ENCODE peak calls at places on chromosomes 11 and 22, in four cellular contexts. B is mesendoderm, R is RCC 7860, S is HS-5. F is an unnamed sample.

GRCh38 chr11:13238879-13239514 is 38.6 kb upstream of the BMAL1 start:
- DNase-seq in B (peak; percentile 67), R (peak; percentile 28), S (peak; percentile 11), F (no peak)

GRCh38 chr11:66126808-66127555 is 56.9 kb downstream of the PACS1 start:
- DNase-seq in B (peak; percentile 68), R (peak; percentile 60), S (no peak), F (peak; percentile 20)

GRCh38 chr22:30892731-30893221 is 75.8 kb downstream of the MORC2 start:
- DNase-seq in B (no peak), R (no peak), S (no peak), F (no peak)

GRCh38 chr22:23450434-23450795 is 129.7 kb downstream of the IGLL1 start:
- DNase-seq in B (no peak), R (no peak), S (no peak), F (no peak)

GRCh38 chr22:49202226-49202625 is 625.4 kb downstream of the BRD1 start:
- DNase-seq in B (no peak), R (no peak), S (no peak), F (no peak)

GRCh38 chr11:21072517-21072916 is 403.1 kb downstream of the NELL1 start:
- DNase-seq in B (no peak), R (no peak), S (no peak), F (no peak)

GRCh38 chr22:17120711-17121234 is 387 bp downstream of the TMEM121B start:
- DNase-seq in B (no peak), R (no peak), S (no peak), F (no peak)

GRCh38 chr11:72745925-72746550 is 6.2 kb downstream of the ARAP1 start:
- DNase-seq in B (no peak), R (no peak), S (no peak), F (no peak)

GRCh38 chr22:32998373-32998772 is 59.8 kb downstream of the SYN3 start:
- DNase-seq in B (no peak), R (no peak), S (no peak), F (no peak)

GRCh38 chr11:75655619-75656018 is 13.2 kb downstream of the MAP6 start:
- DNase-seq in B (no peak), R (no peak), S (no peak), F (no peak)

GRCh38 chr22:35418726-35419125 is 18.8 kb downstream of the MCM5 start:
- DNase-seq in B (no peak), R (no peak), S (no peak), F (no peak)

GRCh38 chr11:9726313-9727022 is 62.6 kb downstream of the SWAP70 start:
- DNase-seq in B (no peak), R (peak; percentile 39), S (peak; percentile 64), F (no peak)

GRCh38 chr11:18063131-18063530 is 17.1 kb upstream of the TPH1 start:
- DNase-seq in B (no peak), R (no peak), S (no peak), F (no peak)

GRCh38 chr11:35318309-35318708 is 101.0 kb downstream of the SLC1A2 start:
- DNase-seq in B (no peak), R (no peak), S (no peak), F (no peak)

GRCh38 chr11:113370634-113371033 is 16.9 kb upstream of the ANKK1 start:
- DNase-seq in B (no peak), R (no peak), S (no peak), F (no peak)

GRCh38 chr11:77205467-77206263 is 77.6 kb downstream of the MYO7A start:
- DNase-seq in B (no peak), R (no peak), S (no peak), F (no peak)

GRCh38 chr11:461626-462025 is 11.5 kb downstream of the PTDSS2 start:
- DNase-seq in B (no peak), R (no peak), S (no peak), F (no peak)

GRCh38 chr11:73139476-73140198 is 2.5 kb downstream of the FCHSD2 start:
- DNase-seq in B (no peak), R (peak; percentile 38), S (no peak), F (no peak)

GRCh38 chr11:85464283-85464682 is 162.9 kb downstream of the DLG2 start:
- DNase-seq in B (peak; percentile 40), R (no peak), S (no peak), F (no peak)

GRCh38 chr22:31173386-31174145 is 13.6 kb downstream of the RNF185 start:
- DNase-seq in B (peak; percentile 4), R (peak; percentile 56), S (peak; percentile 89), F (peak; percentile 79)

GRCh38 chr11:97743205-97743742 is 1277.5 kb upstream of the CNTN5 start:
- DNase-seq in B (peak; percentile 3), R (no peak), S (no peak), F (no peak)

GRCh38 chr11:78656984-78657383 is 82.3 kb upstream of the NARS2 start:
- DNase-seq in B (no peak), R (no peak), S (no peak), F (no peak)

GRCh38 chr11:72786305-72787261 is 7.3 kb downstream of the STARD10 start:
- DNase-seq in B (no peak), R (no peak), S (no peak), F (no peak)

GRCh38 chr22:46742576-46743221 is 4.6 kb upstream of the CERK start:
- DNase-seq in B (no peak), R (no peak), S (no peak), F (no peak)

GRCh38 chr22:49962751-49963646 is 2.4 kb downstream of the PIM3 start:
- DNase-seq in B (no peak), R (no peak), S (no peak), F (no peak)

GRCh38 chr11:113043704-113044103 is 82.5 kb downstream of the NCAM1 start:
- DNase-seq in B (no peak), R (no peak), S (no peak), F (no peak)

GRCh38 chr11:2589538-2589934 is 110.3 kb downstream of the KCNQ1OT1 start:
- DNase-seq in B (no peak), R (no peak), S (no peak), F (no peak)

GRCh38 chr22:27970596-27971220 is 51.7 kb upstream of the PITPNB start:
- DNase-seq in B (no peak), R (no peak), S (peak; percentile 33), F (no peak)

GRCh38 chr22:39723463-39723862 is 152.9 kb downstream of the CACNA1I start:
- DNase-seq in B (no peak), R (no peak), S (no peak), F (no peak)

GRCh38 chr11:113997473-113997872 is 22.6 kb downstream of the HTR3A start:
- DNase-seq in B (no peak), R (no peak), S (no peak), F (no peak)

GRCh38 chr11:72478596-72479143 is 44.3 kb upstream of the CLPB start:
- DNase-seq in B (no peak), R (no peak), S (no peak), F (no peak)

GRCh38 chr11:8947230-8947943 is 4.6 kb upstream of the ASCL3 start:
- DNase-seq in B (no peak), R (no peak), S (no peak), F (no peak)

GRCh38 chr22:31278643-31279326 is 13.5 kb downstream of the PIK3IP1 start:
- DNase-seq in B (no peak), R (no peak), S (no peak), F (no peak)

GRCh38 chr11:69155302-69156198 is at the start of gene SMIM38:
- DNase-seq in B (no peak), R (no peak), S (no peak), F (no peak)

GRCh38 chr11:2109541-2110019 is 29.6 kb downstream of the IGF2 start:
- DNase-seq in B (peak; percentile 40), R (no peak), S (no peak), F (no peak)

GRCh38 chr11:76666408-76666807 is 4.1 kb downstream of the LRRC32 start:
- DNase-seq in B (no peak), R (no peak), S (no peak), F (no peak)

GRCh38 chr11:68992743-68993255 is 12.0 kb upstream of the MRGPRD start:
- DNase-seq in B (no peak), R (no peak), S (no peak), F (no peak)

GRCh38 chr11:32333335-32333991 is 101.9 kb downstream of the WT1 start:
- DNase-seq in B (peak; percentile 81), R (no peak), S (no peak), F (no peak)